ENCODE peak calls at places on chromosomes 7 and 10, in four cellular contexts. L is COR-L47; F is NCI-H446 treated with DMSO at 0.1 percent for 48 hours; X is stimulated activated CD4-positive, alpha-beta T cell treated with anti-CD3 and anti-CD28 coated beads, TNF-alpha, amount 100 ng/mL, for 4 hours. O is an unnamed sample.

GRCh38 chr7:151404216-151405011 is 5.4 kb downstream of the WDR86 start:
- DNase-seq in X (no peak), L (no peak), F (no peak), O (no peak)

GRCh38 chr10:11856089-11856488 is 32.9 kb downstream of the PROSER2 start:
- DNase-seq in X (no peak), L (no peak), F (no peak), O (no peak)

GRCh38 chr10:91931526-91932190 is 8.1 kb downstream of the BTAF1 start:
- DNase-seq in L (no peak), X (no peak), F (no peak), O (no peak)

GRCh38 chr7:37683263-37684120 is at the start of gene GPR141:
- DNase-seq in F (no peak), X (no peak), L (no peak), O (no peak)

GRCh38 chr7:28298870-28299484 is 113.3 kb upstream of the CREB5 start:
- DNase-seq in L (peak), F (no peak), X (no peak), O (peak)

GRCh38 chr10:121823993-121824463 is 103.8 kb downstream of the ATE1 start:
- DNase-seq in L (peak), X (no peak), F (no peak), O (peak)

GRCh38 chr10:117218654-117219053 is 21.4 kb downstream of the KCNK18 start:
- DNase-seq in L (no peak), X (no peak), F (no peak), O (no peak)

GRCh38 chr10:49474901-49475300 is 64.0 kb downstream of the ERCC6 start:
- DNase-seq in X (no peak), F (no peak), L (no peak), O (no peak)

GRCh38 chr10:102661614-102662133 is 17.4 kb downstream of the TRIM8 start:
- DNase-seq in F (no peak), L (no peak), X (no peak), O (no peak)

GRCh38 chr7:132609906-132610520 is 33.7 kb upstream of the PLXNA4 start:
- DNase-seq in L (no peak), F (peak), X (no peak), O (peak)

O was measured in NCI-H1694.